ENCODE peak calls at places on chromosomes 7 and 10, in eight cellular contexts. One of them, this sample, is unnamed.

GRCh38 chr10:12981570-12981969 is 19.9 kb downstream of the CCDC3 start:
- DNase-seq in ACHN: no peak
- DNase-seq in GM23248: peak
- DNase-seq in thoracic aorta: no peak
- DNase-seq in H54: no peak
- DNase-seq in neural crest cell: no peak
- DNase-seq in astrocyte of the cerebellum: no peak
- DNase-seq in activated naive CD4-positive, alpha-beta T cell: no peak
- DNase-seq in this sample: no peak

GRCh38 chr10:29703276-29703675 is 68.5 kb upstream of the SVIL start:
- DNase-seq in H54: no peak
- DNase-seq in activated naive CD4-positive, alpha-beta T cell: no peak
- DNase-seq in neural crest cell: no peak
- DNase-seq in thoracic aorta: no peak
- DNase-seq in GM23248: no peak
- DNase-seq in ACHN: no peak
- DNase-seq in astrocyte of the cerebellum: no peak
- DNase-seq in this sample: no peak

GRCh38 chr7:77699056-77699455 is 2.8 kb downstream of the RSBN1L start:
- DNase-seq in ACHN: peak
- DNase-seq in thoracic aorta: no peak
- DNase-seq in activated naive CD4-positive, alpha-beta T cell: no peak
- DNase-seq in H54: no peak
- DNase-seq in astrocyte of the cerebellum: no peak
- DNase-seq in neural crest cell: no peak
- DNase-seq in GM23248: peak
- DNase-seq in this sample: no peak

GRCh38 chr7:90933984-90934383 is 330.2 kb upstream of the FZD1 start:
- DNase-seq in H54: no peak
- DNase-seq in GM23248: no peak
- DNase-seq in astrocyte of the cerebellum: no peak
- DNase-seq in ACHN: no peak
- DNase-seq in neural crest cell: no peak
- DNase-seq in activated naive CD4-positive, alpha-beta T cell: no peak
- DNase-seq in thoracic aorta: no peak
- DNase-seq in this sample: no peak

GRCh38 chr10:43305881-43306280 is 39.0 kb upstream of the RASGEF1A start:
- DNase-seq in GM23248: peak
- DNase-seq in astrocyte of the cerebellum: no peak
- DNase-seq in H54: no peak
- DNase-seq in thoracic aorta: no peak
- DNase-seq in neural crest cell: no peak
- DNase-seq in activated naive CD4-positive, alpha-beta T cell: no peak
- DNase-seq in ACHN: no peak
- DNase-seq in this sample: no peak

GRCh38 chr7:143417734-143418378 is 9.2 kb upstream of the EPHA1 start:
- DNase-seq in astrocyte of the cerebellum: no peak
- DNase-seq in GM23248: peak
- DNase-seq in thoracic aorta: no peak
- DNase-seq in neural crest cell: no peak
- DNase-seq in H54: no peak
- DNase-seq in ACHN: no peak
- DNase-seq in activated naive CD4-positive, alpha-beta T cell: no peak
- DNase-seq in this sample: no peak

GRCh38 chr7:50336909-50337703 is 32.6 kb downstream of the IKZF1 start:
- DNase-seq in neural crest cell: no peak
- DNase-seq in thoracic aorta: no peak
- DNase-seq in astrocyte of the cerebellum: no peak
- DNase-seq in GM23248: no peak
- DNase-seq in H54: no peak
- DNase-seq in ACHN: no peak
- DNase-seq in activated naive CD4-positive, alpha-beta T cell: no peak
- DNase-seq in this sample: no peak

GRCh38 chr7:142582351-142582750 is 166.9 kb upstream of the PRSS1 start:
- DNase-seq in H54: no peak
- DNase-seq in activated naive CD4-positive, alpha-beta T cell: no peak
- DNase-seq in neural crest cell: no peak
- DNase-seq in astrocyte of the cerebellum: no peak
- DNase-seq in ACHN: no peak
- DNase-seq in thoracic aorta: no peak
- DNase-seq in GM23248: no peak
- DNase-seq in this sample: no peak

GRCh38 chr7:2616973-2617709 is 14.6 kb upstream of the TTYH3 start:
- DNase-seq in GM23248: no peak
- DNase-seq in neural crest cell: no peak
- DNase-seq in activated naive CD4-positive, alpha-beta T cell: no peak
- DNase-seq in thoracic aorta: no peak
- DNase-seq in ACHN: no peak
- DNase-seq in astrocyte of the cerebellum: no peak
- DNase-seq in H54: no peak
- DNase-seq in this sample: peak

GRCh38 chr7:105268511-105269392 is 120.0 kb downstream of the SRPK2 start:
- DNase-seq in H54: no peak
- DNase-seq in ACHN: peak
- DNase-seq in thoracic aorta: no peak
- DNase-seq in GM23248: peak
- DNase-seq in neural crest cell: no peak
- DNase-seq in activated naive CD4-positive, alpha-beta T cell: no peak
- DNase-seq in astrocyte of the cerebellum: peak
- DNase-seq in this sample: peak

GRCh38 chr7:157588271-157588589 is 251.4 kb downstream of the DNAJB6 start:
- DNase-seq in thoracic aorta: no peak
- DNase-seq in H54: no peak
- DNase-seq in GM23248: no peak
- DNase-seq in ACHN: no peak
- DNase-seq in neural crest cell: no peak
- DNase-seq in activated naive CD4-positive, alpha-beta T cell: no peak
- DNase-seq in astrocyte of the cerebellum: no peak
- DNase-seq in this sample: no peak

GRCh38 chr10:69802424-69803161 is 887 bp downstream of the COL13A1 start:
- DNase-seq in ACHN: peak
- DNase-seq in thoracic aorta: no peak
- DNase-seq in GM23248: peak
- DNase-seq in neural crest cell: peak
- DNase-seq in H54: no peak
- DNase-seq in activated naive CD4-positive, alpha-beta T cell: no peak
- DNase-seq in astrocyte of the cerebellum: no peak
- DNase-seq in this sample: no peak

GRCh38 chr10:47299989-47300931 is at the start of gene GDF10:
- DNase-seq in GM23248: peak
- DNase-seq in activated naive CD4-positive, alpha-beta T cell: no peak
- DNase-seq in astrocyte of the cerebellum: no peak
- DNase-seq in neural crest cell: peak
- DNase-seq in H54: no peak
- DNase-seq in ACHN: no peak
- DNase-seq in thoracic aorta: no peak
- DNase-seq in this sample: no peak

GRCh38 chr7:116641551-116642153 is 30.3 kb upstream of the MET start:
- DNase-seq in thoracic aorta: no peak
- DNase-seq in H54: no peak
- DNase-seq in astrocyte of the cerebellum: no peak
- DNase-seq in neural crest cell: no peak
- DNase-seq in activated naive CD4-positive, alpha-beta T cell: no peak
- DNase-seq in GM23248: no peak
- DNase-seq in ACHN: no peak
- DNase-seq in this sample: no peak

GRCh38 chr7:23242321-23242720 is 4.3 kb upstream of the GPNMB start:
- DNase-seq in neural crest cell: no peak
- DNase-seq in activated naive CD4-positive, alpha-beta T cell: no peak
- DNase-seq in thoracic aorta: no peak
- DNase-seq in GM23248: peak
- DNase-seq in ACHN: no peak
- DNase-seq in astrocyte of the cerebellum: no peak
- DNase-seq in H54: no peak
- DNase-seq in this sample: no peak

GRCh38 chr10:50651808-50652207 is 28.1 kb upstream of the SGMS1 start:
- DNase-seq in activated naive CD4-positive, alpha-beta T cell: no peak
- DNase-seq in neural crest cell: no peak
- DNase-seq in ACHN: no peak
- DNase-seq in astrocyte of the cerebellum: no peak
- DNase-seq in thoracic aorta: no peak
- DNase-seq in GM23248: no peak
- DNase-seq in H54: no peak
- DNase-seq in this sample: no peak

GRCh38 chr7:132697032-132697431 is 120.8 kb upstream of the PLXNA4 start:
- DNase-seq in neural crest cell: no peak
- DNase-seq in H54: no peak
- DNase-seq in GM23248: no peak
- DNase-seq in thoracic aorta: no peak
- DNase-seq in ACHN: no peak
- DNase-seq in activated naive CD4-positive, alpha-beta T cell: no peak
- DNase-seq in astrocyte of the cerebellum: no peak
- DNase-seq in this sample: no peak

GRCh38 chr10:27660705-27661104 is 84.9 kb downstream of the MKX start:
- DNase-seq in neural crest cell: no peak
- DNase-seq in thoracic aorta: no peak
- DNase-seq in H54: no peak
- DNase-seq in astrocyte of the cerebellum: no peak
- DNase-seq in ACHN: no peak
- DNase-seq in GM23248: no peak
- DNase-seq in activated naive CD4-positive, alpha-beta T cell: no peak
- DNase-seq in this sample: no peak

GRCh38 chr7:142391191-142391992 is 133.5 kb upstream of the PRSS58 start:
- DNase-seq in neural crest cell: no peak
- DNase-seq in thoracic aorta: no peak
- DNase-seq in activated naive CD4-positive, alpha-beta T cell: no peak
- DNase-seq in GM23248: peak
- DNase-seq in H54: no peak
- DNase-seq in astrocyte of the cerebellum: no peak
- DNase-seq in ACHN: peak
- DNase-seq in this sample: peak

GRCh38 chr7:24963218-24963617 is 16.8 kb downstream of the OSBPL3 start:
- DNase-seq in GM23248: peak
- DNase-seq in astrocyte of the cerebellum: peak
- DNase-seq in activated naive CD4-positive, alpha-beta T cell: no peak
- DNase-seq in H54: no peak
- DNase-seq in ACHN: peak
- DNase-seq in thoracic aorta: no peak
- DNase-seq in neural crest cell: no peak
- DNase-seq in this sample: peak

GRCh38 chr7:71237945-71238344 is 106.0 kb downstream of the GALNT17 start:
- DNase-seq in astrocyte of the cerebellum: no peak
- DNase-seq in activated naive CD4-positive, alpha-beta T cell: no peak
- DNase-seq in ACHN: no peak
- DNase-seq in H54: no peak
- DNase-seq in neural crest cell: no peak
- DNase-seq in thoracic aorta: no peak
- DNase-seq in GM23248: no peak
- DNase-seq in this sample: no peak

GRCh38 chr10:118504044-118504944 is 91.2 kb downstream of the PRLHR start:
- DNase-seq in activated naive CD4-positive, alpha-beta T cell: no peak
- DNase-seq in astrocyte of the cerebellum: peak
- DNase-seq in thoracic aorta: no peak
- DNase-seq in GM23248: peak
- DNase-seq in H54: peak
- DNase-seq in neural crest cell: no peak
- DNase-seq in ACHN: peak
- DNase-seq in this sample: no peak

GRCh38 chr10:126663328-126663727 is 7.2 kb downstream of the C10orf90 start:
- DNase-seq in astrocyte of the cerebellum: peak
- DNase-seq in GM23248: peak
- DNase-seq in neural crest cell: no peak
- DNase-seq in H54: no peak
- DNase-seq in ACHN: no peak
- DNase-seq in thoracic aorta: no peak
- DNase-seq in activated naive CD4-positive, alpha-beta T cell: no peak
- DNase-seq in this sample: peak

GRCh38 chr7:80060218-80060806 is 74.3 kb upstream of the GNAI1 start:
- DNase-seq in thoracic aorta: no peak
- DNase-seq in astrocyte of the cerebellum: peak
- DNase-seq in H54: no peak
- DNase-seq in ACHN: peak
- DNase-seq in activated naive CD4-positive, alpha-beta T cell: no peak
- DNase-seq in GM23248: peak
- DNase-seq in neural crest cell: no peak
- DNase-seq in this sample: peak

GRCh38 chr10:92419740-92420553 is 129.0 kb downstream of the MARCHF5 start:
- DNase-seq in ACHN: no peak
- DNase-seq in H54: no peak
- DNase-seq in neural crest cell: no peak
- DNase-seq in GM23248: peak
- DNase-seq in astrocyte of the cerebellum: no peak
- DNase-seq in thoracic aorta: no peak
- DNase-seq in activated naive CD4-positive, alpha-beta T cell: no peak
- DNase-seq in this sample: no peak

GRCh38 chr10:79018591-79019011 is 50.2 kb upstream of the ZMIZ1 start:
- DNase-seq in activated naive CD4-positive, alpha-beta T cell: no peak
- DNase-seq in thoracic aorta: no peak
- DNase-seq in ACHN: no peak
- DNase-seq in neural crest cell: no peak
- DNase-seq in astrocyte of the cerebellum: no peak
- DNase-seq in H54: no peak
- DNase-seq in GM23248: no peak
- DNase-seq in this sample: no peak

GRCh38 chr10:116385994-116386809 is 41.4 kb upstream of the PNLIPRP3 start:
- DNase-seq in activated naive CD4-positive, alpha-beta T cell: no peak
- DNase-seq in thoracic aorta: no peak
- DNase-seq in ACHN: peak
- DNase-seq in astrocyte of the cerebellum: peak
- DNase-seq in H54: no peak
- DNase-seq in GM23248: peak
- DNase-seq in neural crest cell: peak
- DNase-seq in this sample: peak

GRCh38 chr7:9204571-9204970 is 771.2 kb downstream of the NXPH1 start:
- DNase-seq in astrocyte of the cerebellum: no peak
- DNase-seq in thoracic aorta: no peak
- DNase-seq in GM23248: no peak
- DNase-seq in H54: no peak
- DNase-seq in activated naive CD4-positive, alpha-beta T cell: no peak
- DNase-seq in ACHN: no peak
- DNase-seq in neural crest cell: no peak
- DNase-seq in this sample: no peak

GRCh38 chr7:84274029-84274638 is 79.5 kb upstream of the SEMA3A start:
- DNase-seq in ACHN: no peak
- DNase-seq in GM23248: no peak
- DNase-seq in activated naive CD4-positive, alpha-beta T cell: no peak
- DNase-seq in astrocyte of the cerebellum: no peak
- DNase-seq in H54: no peak
- DNase-seq in thoracic aorta: no peak
- DNase-seq in neural crest cell: no peak
- DNase-seq in this sample: no peak

GRCh38 chr7:1950066-1950622 is 280.1 kb downstream of the ELFN1 start:
- DNase-seq in astrocyte of the cerebellum: no peak
- DNase-seq in GM23248: no peak
- DNase-seq in neural crest cell: no peak
- DNase-seq in H54: no peak
- DNase-seq in activated naive CD4-positive, alpha-beta T cell: no peak
- DNase-seq in thoracic aorta: no peak
- DNase-seq in ACHN: no peak
- DNase-seq in this sample: no peak

GRCh38 chr7:1314021-1314907 is 81.6 kb downstream of the UNCX start:
- DNase-seq in H54: no peak
- DNase-seq in ACHN: no peak
- DNase-seq in GM23248: no peak
- DNase-seq in astrocyte of the cerebellum: no peak
- DNase-seq in neural crest cell: no peak
- DNase-seq in thoracic aorta: no peak
- DNase-seq in activated naive CD4-positive, alpha-beta T cell: no peak
- DNase-seq in this sample: no peak

GRCh38 chr10:22320591-22321155 is at the start of gene BMI1:
- DNase-seq in H54: peak
- DNase-seq in neural crest cell: no peak
- DNase-seq in ACHN: peak
- DNase-seq in astrocyte of the cerebellum: no peak
- DNase-seq in GM23248: peak
- DNase-seq in activated naive CD4-positive, alpha-beta T cell: peak
- DNase-seq in thoracic aorta: no peak
- DNase-seq in this sample: peak

GRCh38 chr7:76303057-76303828 is 770 bp downstream of the HSPB1 start:
- DNase-seq in GM23248: peak
- DNase-seq in neural crest cell: peak
- DNase-seq in H54: no peak
- DNase-seq in thoracic aorta: no peak
- DNase-seq in activated naive CD4-positive, alpha-beta T cell: peak
- DNase-seq in astrocyte of the cerebellum: peak
- DNase-seq in ACHN: peak
- DNase-seq in this sample: peak

GRCh38 chr7:156099085-156099484 is 286.8 kb upstream of the SHH start:
- DNase-seq in H54: no peak
- DNase-seq in GM23248: no peak
- DNase-seq in astrocyte of the cerebellum: no peak
- DNase-seq in thoracic aorta: no peak
- DNase-seq in neural crest cell: no peak
- DNase-seq in activated naive CD4-positive, alpha-beta T cell: no peak
- DNase-seq in ACHN: no peak
- DNase-seq in this sample: no peak

This sample was measured in midbrain.